ENCODE peak calls at places on chromosomes 5 and 9, in nine cellular contexts. Y, O, W, I, J, N, M, C and R are unnamed samples.

GRCh38 chr9:74044844-74045243 is 452.3 kb upstream of the RORB start:
- DNase-seq in Y (no peak), O (no peak), W (no peak), I (no peak), J (no peak), N (no peak), M (no peak), C (no peak), R (no peak)

GRCh38 chr9:35517136-35517535 is 27.2 kb downstream of the RUSC2 start:
- DNase-seq in Y (peak; percentile 47), O (no peak), W (no peak), I (no peak), J (no peak), N (no peak), M (no peak), C (no peak), R (no peak)

GRCh38 chr5:172901012-172901780 is 58.0 kb upstream of the RPL26L1 start:
- DNase-seq in Y (peak; percentile 76), O (peak; percentile 78), W (no peak), I (peak; percentile 78), J (peak; percentile 42), N (no peak), M (peak; percentile 98), C (peak; percentile 95), R (no peak)

GRCh38 chr5:89584339-89584956 is 701.5 kb upstream of the MEF2C start:
- DNase-seq in Y (peak; percentile 83), O (no peak), W (no peak), I (no peak), J (no peak), N (no peak), M (no peak), C (no peak), R (no peak)

GRCh38 chr5:14081791-14082190 is 61.4 kb upstream of the TRIO start:
- DNase-seq in Y (peak; percentile 23), O (no peak), W (no peak), I (no peak), J (no peak), N (no peak), M (no peak), C (no peak), R (no peak)

GRCh38 chr5:181173420-181174342 is 26.3 kb downstream of the OR2V2 start:
- DNase-seq in Y (peak; percentile 34), O (peak; percentile 37), W (peak; percentile 55), I (no peak), J (no peak), N (peak; percentile 23), M (peak; percentile 74), C (no peak), R (no peak)

GRCh38 chr5:133680830-133681555 is 68.7 kb upstream of the FSTL4 start:
- DNase-seq in Y (no peak), O (no peak), W (no peak), I (no peak), J (no peak), N (no peak), M (peak; percentile 35), C (peak; percentile 47), R (no peak)

GRCh38 chr9:134597957-134598883 is 43.4 kb upstream of the COL5A1 start:
- DNase-seq in Y (peak; percentile 37), O (no peak), W (peak; percentile 27), I (no peak), J (no peak), N (no peak), M (no peak), C (peak; percentile 71), R (no peak)

GRCh38 chr5:103336967-103337366 is 78.4 kb downstream of the MACIR start:
- DNase-seq in Y (no peak), O (no peak), W (no peak), I (no peak), J (no peak), N (no peak), M (no peak), C (no peak), R (no peak)

GRCh38 chr5:39518516-39518915 is 93.7 kb upstream of the DAB2 start:
- DNase-seq in Y (peak; percentile 83), O (no peak), W (no peak), I (no peak), J (no peak), N (no peak), M (peak; percentile 47), C (no peak), R (no peak)

GRCh38 chr5:175579742-175580432 is 78.0 kb upstream of the HRH2 start:
- DNase-seq in Y (no peak), O (no peak), W (no peak), I (no peak), J (no peak), N (no peak), M (no peak), C (no peak), R (no peak)
- H3K27ac ChIP-seq in Y (no peak overlapping the region), O (no peak overlapping the region), W (no peak overlapping the region), I (no peak overlapping the region), J (no peak overlapping the region), N (no peak overlapping the region), M (no peak overlapping the region), C (no peak overlapping the region), R (no peak overlapping the region)

DNA sequence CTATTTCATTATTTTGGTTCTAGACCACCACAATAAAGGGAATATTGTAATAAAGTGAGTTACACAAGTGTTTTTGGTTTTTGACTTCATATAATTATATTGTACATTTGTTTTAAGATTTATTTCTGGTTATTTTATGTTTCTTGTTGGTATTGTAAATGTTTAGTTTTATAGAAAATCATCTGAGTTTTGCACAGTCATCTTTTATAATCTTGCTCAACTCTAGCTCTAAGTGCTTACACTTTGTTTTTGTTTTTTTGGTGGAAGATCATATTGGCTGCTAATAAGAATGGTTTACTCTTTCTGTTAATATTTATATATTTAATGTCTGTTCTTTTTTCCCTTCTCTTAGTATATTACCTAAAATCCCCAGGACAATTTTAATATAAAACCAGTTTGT is 135.0 kb downstream of the CNTLN start:
- DNase-seq in Y (no peak), O (no peak), W (no peak), I (no peak), J (no peak), N (no peak), M (no peak), C (no peak), R (no peak)
- H3K27ac ChIP-seq in Y (no peak overlapping the region), O (no peak overlapping the region), W (no peak overlapping the region), I (no peak overlapping the region), J (no peak overlapping the region), N (no peak overlapping the region), M (no peak overlapping the region), C (no peak overlapping the region), R (no peak overlapping the region)

GRCh38 chr5:34529581-34530331 is 126.4 kb upstream of the RAI14 start:
- DNase-seq in Y (no peak), O (no peak), W (no peak), I (no peak), J (no peak), N (no peak), M (no peak), C (no peak), R (no peak)

GRCh38 chr5:34524123-34524522 is 132.0 kb upstream of the RAI14 start:
- DNase-seq in Y (peak; percentile 85), O (no peak), W (no peak), I (no peak), J (no peak), N (peak; percentile 17), M (no peak), C (no peak), R (no peak)

GRCh38 chr5:34525761-34526160 is 130.4 kb upstream of the RAI14 start:
- DNase-seq in Y (no peak), O (no peak), W (no peak), I (peak; percentile 24), J (no peak), N (no peak), M (no peak), C (no peak), R (no peak)

GRCh38 chr5:34523382-34523716 is 132.8 kb upstream of the RAI14 start:
- DNase-seq in Y (no peak), O (no peak), W (no peak), I (no peak), J (no peak), N (no peak), M (no peak), C (no peak), R (no peak)

GRCh38 chr5:34526682-34527305 is 129.3 kb upstream of the RAI14 start:
- DNase-seq in Y (no peak), O (no peak), W (no peak), I (no peak), J (no peak), N (no peak), M (no peak), C (no peak), R (no peak)
- H3K27ac ChIP-seq in Y (no peak overlapping the region), O (no peak overlapping the region), W (no peak overlapping the region), I (no peak overlapping the region), J (no peak overlapping the region), N (no peak overlapping the region), M (no peak overlapping the region), C (no peak overlapping the region), R (no peak overlapping the region)

GRCh38 chr5:87268126-87268969 is 665 bp downstream of the RASA1 start:
- DNase-seq in Y (peak; percentile 83), O (peak; percentile 84), W (peak; percentile 69), I (peak; percentile 82), J (peak; percentile 77), N (peak; percentile 70), M (peak; percentile 60), C (peak; percentile 79), R (peak; percentile 84)
- H3K27ac ChIP-seq in Y (peak overlapping the region; percentile 87), O (peak overlapping the region; percentile 86), W (peak overlapping the region; percentile 77), I (peak overlapping the region; percentile 89), J (peak overlapping the region; percentile 98), N (peak overlapping the region; percentile 98), M (peak overlapping the region; percentile 60), C (peak overlapping the region; percentile 94), R (peak overlapping the region; percentile 94)

DNA sequence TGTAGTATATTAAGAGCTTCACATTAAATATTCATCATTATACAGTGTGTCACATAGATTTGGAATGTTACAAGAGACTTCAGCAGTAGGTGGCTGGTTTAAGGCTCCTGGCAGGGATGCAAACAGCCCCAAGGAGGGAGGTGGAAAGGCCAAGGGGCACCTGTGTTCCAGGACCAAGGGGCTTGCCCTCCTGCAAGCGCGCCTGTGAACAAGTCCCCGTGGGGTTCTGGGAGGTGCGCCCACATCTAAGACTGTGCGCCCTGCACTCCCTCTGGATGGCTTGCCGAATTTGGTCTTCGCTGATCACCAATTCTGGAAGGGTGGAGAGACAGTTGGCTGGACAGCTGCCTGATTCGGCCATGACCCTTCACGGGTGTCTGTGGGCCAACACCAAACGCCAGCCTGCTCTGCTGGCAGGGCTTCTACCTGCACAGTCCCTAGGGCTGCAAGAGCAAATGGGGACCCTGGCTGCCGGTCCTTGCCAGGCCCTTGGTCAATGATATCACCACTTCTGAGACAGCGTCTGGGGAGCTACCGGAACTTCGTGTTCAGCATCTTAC is 12.1 kb upstream of the SLC25A51 start:
- DNase-seq in Y (no peak), O (no peak), W (no peak), I (no peak), J (no peak), N (no peak), M (no peak), C (peak; percentile 59), R (no peak)
- H3K27ac ChIP-seq in Y (no peak overlapping the region), O (no peak overlapping the region), W (no peak overlapping the region), I (peak overlapping the region; percentile 83), J (no peak overlapping the region), N (no peak overlapping the region), M (no peak overlapping the region), C (no peak overlapping the region), R (no peak overlapping the region)